ENCODE peak calls at places on chromosomes 1 and 21, in seven cellular contexts. One of them, this sample, is unnamed.

GRCh38 chr1:154493276-154493675 is 8.7 kb upstream of the TDRD10 start:
- DNase-seq in H54: no peak
- DNase-seq in Peyer's patch: peak; percentile 64
- DNase-seq in spleen: peak; percentile 87
- DNase-seq in stomach: no peak
- DNase-seq in lower leg skin: peak; percentile 86
- DNase-seq in heart left ventricle: peak; percentile 75
- DNase-seq in this sample: peak; percentile 10

GRCh38 chr1:206685749-206686485 is 1.2 kb downstream of the MAPKAPK2 start:
- DNase-seq in H54: peak; percentile 56
- DNase-seq in heart left ventricle: peak; percentile 78
- DNase-seq in stomach: peak; percentile 60
- DNase-seq in Peyer's patch: peak; percentile 45
- DNase-seq in spleen: peak; percentile 91
- DNase-seq in lower leg skin: peak; percentile 91
- DNase-seq in this sample: peak; percentile 72

GRCh38 chr1:41662656-41663437 is 178.4 kb upstream of the EDN2 start:
- DNase-seq in spleen: peak; percentile 84
- DNase-seq in stomach: no peak
- DNase-seq in lower leg skin: peak; percentile 92
- DNase-seq in Peyer's patch: no peak
- DNase-seq in H54: peak; percentile 96
- DNase-seq in heart left ventricle: peak; percentile 60
- DNase-seq in this sample: peak; percentile 62

GRCh38 chr1:34478460-34479076 is 276.3 kb upstream of the GJB5 start:
- DNase-seq in stomach: no peak
- DNase-seq in Peyer's patch: no peak
- DNase-seq in heart left ventricle: no peak
- DNase-seq in H54: no peak
- DNase-seq in spleen: no peak
- DNase-seq in lower leg skin: no peak
- DNase-seq in this sample: no peak

GRCh38 chr1:33876970-33877680 is 13.2 kb downstream of the HMGB4 start:
- DNase-seq in heart left ventricle: peak; percentile 41
- DNase-seq in stomach: no peak
- DNase-seq in H54: peak; percentile 16
- DNase-seq in Peyer's patch: no peak
- DNase-seq in spleen: no peak
- DNase-seq in lower leg skin: no peak
- DNase-seq in this sample: no peak

GRCh38 chr1:153985984-153986761 is at the start of gene RAB13:
- DNase-seq in Peyer's patch: no peak
- DNase-seq in stomach: peak; percentile 89
- DNase-seq in H54: peak; percentile 77
- DNase-seq in spleen: peak; percentile 88
- DNase-seq in heart left ventricle: peak; percentile 85
- DNase-seq in lower leg skin: peak; percentile 97
- DNase-seq in this sample: peak; percentile 91

GRCh38 chr1:198701766-198702539 is 63.1 kb downstream of the PTPRC start:
- DNase-seq in stomach: no peak
- DNase-seq in heart left ventricle: no peak
- DNase-seq in Peyer's patch: no peak
- DNase-seq in H54: no peak
- DNase-seq in lower leg skin: no peak
- DNase-seq in spleen: no peak
- DNase-seq in this sample: no peak

GRCh38 chr21:42227909-42228708 is 9.2 kb downstream of the ABCG1 start:
- DNase-seq in H54: peak; percentile 98
- DNase-seq in spleen: peak; percentile 97
- DNase-seq in stomach: peak; percentile 86
- DNase-seq in lower leg skin: peak; percentile 98
- DNase-seq in Peyer's patch: peak; percentile 93
- DNase-seq in heart left ventricle: peak; percentile 96
- DNase-seq in this sample: peak; percentile 59

GRCh38 chr1:34970220-34970735 is 14.9 kb downstream of the TMEM35B start:
- DNase-seq in lower leg skin: no peak
- DNase-seq in spleen: no peak
- DNase-seq in heart left ventricle: no peak
- DNase-seq in H54: no peak
- DNase-seq in stomach: no peak
- DNase-seq in Peyer's patch: no peak
- DNase-seq in this sample: no peak

GRCh38 chr1:199719156-199719842 is 308.2 kb upstream of the NR5A2 start:
- DNase-seq in heart left ventricle: no peak
- DNase-seq in spleen: no peak
- DNase-seq in Peyer's patch: no peak
- DNase-seq in H54: no peak
- DNase-seq in stomach: no peak
- DNase-seq in lower leg skin: no peak
- DNase-seq in this sample: no peak

GRCh38 chr21:42314616-42315295 is 453 bp downstream of the TFF3 start:
- DNase-seq in stomach: no peak
- DNase-seq in heart left ventricle: no peak
- DNase-seq in H54: no peak
- DNase-seq in Peyer's patch: no peak
- DNase-seq in spleen: no peak
- DNase-seq in lower leg skin: peak; percentile 46
- DNase-seq in this sample: no peak

GRCh38 chr1:110153407-110153950 is 3.2 kb downstream of the SLC6A17 start:
- DNase-seq in Peyer's patch: no peak
- DNase-seq in H54: no peak
- DNase-seq in heart left ventricle: no peak
- DNase-seq in stomach: no peak
- DNase-seq in spleen: peak; percentile 1
- DNase-seq in lower leg skin: no peak
- DNase-seq in this sample: no peak

GRCh38 chr1:77824083-77824482 is 44.6 kb downstream of the MIGA1 start:
- DNase-seq in spleen: no peak
- DNase-seq in Peyer's patch: no peak
- DNase-seq in H54: no peak
- DNase-seq in heart left ventricle: no peak
- DNase-seq in stomach: no peak
- DNase-seq in lower leg skin: no peak
- DNase-seq in this sample: peak; percentile 31

GRCh38 chr1:162145280-162145965 is 75.9 kb downstream of the NOS1AP start:
- DNase-seq in stomach: no peak
- DNase-seq in heart left ventricle: no peak
- DNase-seq in H54: no peak
- DNase-seq in lower leg skin: no peak
- DNase-seq in Peyer's patch: no peak
- DNase-seq in spleen: no peak
- DNase-seq in this sample: no peak

GRCh38 chr1:61316493-61316892 is 234.1 kb downstream of the NFIA start:
- DNase-seq in spleen: no peak
- DNase-seq in heart left ventricle: no peak
- DNase-seq in H54: no peak
- DNase-seq in lower leg skin: no peak
- DNase-seq in Peyer's patch: no peak
- DNase-seq in stomach: no peak
- DNase-seq in this sample: no peak

GRCh38 chr1:8318436-8318835 is 522 bp downstream of the SLC45A1 start:
- DNase-seq in Peyer's patch: no peak
- DNase-seq in H54: no peak
- DNase-seq in lower leg skin: no peak
- DNase-seq in stomach: no peak
- DNase-seq in heart left ventricle: no peak
- DNase-seq in spleen: no peak
- DNase-seq in this sample: no peak

GRCh38 chr1:207847116-207847515 is 63.8 kb downstream of the CD34 start:
- DNase-seq in lower leg skin: no peak
- DNase-seq in spleen: no peak
- DNase-seq in Peyer's patch: no peak
- DNase-seq in heart left ventricle: no peak
- DNase-seq in stomach: no peak
- DNase-seq in H54: no peak
- DNase-seq in this sample: no peak

GRCh38 chr1:157739229-157739901 is 37.6 kb downstream of the FCRL2 start:
- DNase-seq in heart left ventricle: no peak
- DNase-seq in Peyer's patch: no peak
- DNase-seq in spleen: no peak
- DNase-seq in lower leg skin: no peak
- DNase-seq in H54: no peak
- DNase-seq in stomach: no peak
- DNase-seq in this sample: no peak

GRCh38 chr1:19260211-19261138 is 8.9 kb downstream of the MRTO4 start:
- DNase-seq in lower leg skin: no peak
- DNase-seq in heart left ventricle: no peak
- DNase-seq in H54: peak; percentile 57
- DNase-seq in Peyer's patch: no peak
- DNase-seq in spleen: no peak
- DNase-seq in stomach: peak; percentile 32
- DNase-seq in this sample: no peak

GRCh38 chr1:19258353-19258752 is 6.7 kb downstream of the MRTO4 start:
- DNase-seq in stomach: no peak
- DNase-seq in lower leg skin: no peak
- DNase-seq in spleen: no peak
- DNase-seq in H54: no peak
- DNase-seq in heart left ventricle: no peak
- DNase-seq in Peyer's patch: no peak
- DNase-seq in this sample: no peak

GRCh38 chr1:19262728-19263127 is 11.1 kb downstream of the MRTO4 start:
- DNase-seq in stomach: no peak
- DNase-seq in Peyer's patch: no peak
- DNase-seq in lower leg skin: no peak
- DNase-seq in spleen: no peak
- DNase-seq in H54: no peak
- DNase-seq in heart left ventricle: no peak
- DNase-seq in this sample: no peak

GRCh38 chr1:19257178-19257914 is 5.7 kb downstream of the MRTO4 start:
- DNase-seq in spleen: no peak
- DNase-seq in lower leg skin: no peak
- DNase-seq in Peyer's patch: no peak
- DNase-seq in H54: no peak
- DNase-seq in heart left ventricle: peak; percentile 56
- DNase-seq in stomach: no peak
- DNase-seq in this sample: no peak

DNA sequence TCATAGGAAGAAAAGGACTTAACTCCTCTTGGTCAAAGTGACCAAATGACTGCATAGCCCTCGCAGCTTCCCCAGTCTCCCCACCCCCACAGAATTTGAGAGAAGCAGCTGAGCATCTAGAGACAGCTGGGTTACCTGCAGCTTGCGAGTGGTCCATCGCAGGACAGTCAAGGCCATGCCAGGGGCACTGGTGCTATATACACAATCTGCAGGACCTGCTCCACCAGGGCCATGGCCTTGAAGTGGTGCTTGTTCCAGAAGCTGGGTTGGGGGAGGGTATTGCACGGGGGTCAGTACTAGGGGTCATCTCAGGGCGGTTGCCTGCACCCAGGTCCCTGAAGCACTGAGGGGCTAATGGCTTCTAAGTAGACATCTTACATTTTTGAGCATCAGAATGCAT is 10.4 kb downstream of the MRTO4 start:
- DNase-seq in H54: no peak
- DNase-seq in heart left ventricle: no peak
- DNase-seq in lower leg skin: no peak
- DNase-seq in stomach: no peak
- DNase-seq in Peyer's patch: no peak
- DNase-seq in spleen: no peak
- DNase-seq in this sample: no peak
- TF ChIP-seq POLR2A in H54: no peak
- TF ChIP-seq POLR2A in heart left ventricle: no peak
- TF ChIP-seq POLR2A in lower leg skin: no peak
- TF ChIP-seq POLR2A in stomach: no peak
- TF ChIP-seq POLR2A in Peyer's patch: no peak
- TF ChIP-seq POLR2A in spleen: no peak
- TF ChIP-seq POLR2A in this sample: no peak

DNA sequence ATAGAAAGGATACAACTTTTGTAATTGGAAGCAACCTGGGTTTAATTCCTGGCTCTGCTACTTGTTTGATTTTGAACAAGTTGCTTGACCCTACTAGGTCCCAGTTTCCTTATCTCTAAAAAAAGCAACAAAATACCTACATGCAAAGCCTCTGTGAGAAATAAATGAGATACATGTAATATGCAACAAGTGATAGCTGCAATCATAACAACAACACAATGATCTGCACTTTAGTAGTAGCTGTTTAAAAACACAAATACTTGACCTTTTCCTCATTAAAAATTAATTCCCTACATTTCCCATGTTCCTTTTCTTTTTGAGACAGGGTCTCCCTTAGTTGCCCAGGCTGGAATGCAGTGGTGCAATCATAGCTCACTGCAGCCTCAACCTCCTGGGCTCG is 40.0 kb downstream of the FRRS1 start:
- DNase-seq in spleen: no peak
- DNase-seq in H54: no peak
- DNase-seq in heart left ventricle: no peak
- DNase-seq in stomach: no peak
- DNase-seq in lower leg skin: no peak
- DNase-seq in Peyer's patch: no peak
- DNase-seq in this sample: no peak
- TF ChIP-seq POLR2A in spleen: no peak
- TF ChIP-seq POLR2A in H54: no peak
- TF ChIP-seq POLR2A in heart left ventricle: no peak
- TF ChIP-seq POLR2A in stomach: no peak
- TF ChIP-seq POLR2A in lower leg skin: no peak
- TF ChIP-seq POLR2A in Peyer's patch: no peak
- TF ChIP-seq POLR2A in this sample: no peak

DNA sequence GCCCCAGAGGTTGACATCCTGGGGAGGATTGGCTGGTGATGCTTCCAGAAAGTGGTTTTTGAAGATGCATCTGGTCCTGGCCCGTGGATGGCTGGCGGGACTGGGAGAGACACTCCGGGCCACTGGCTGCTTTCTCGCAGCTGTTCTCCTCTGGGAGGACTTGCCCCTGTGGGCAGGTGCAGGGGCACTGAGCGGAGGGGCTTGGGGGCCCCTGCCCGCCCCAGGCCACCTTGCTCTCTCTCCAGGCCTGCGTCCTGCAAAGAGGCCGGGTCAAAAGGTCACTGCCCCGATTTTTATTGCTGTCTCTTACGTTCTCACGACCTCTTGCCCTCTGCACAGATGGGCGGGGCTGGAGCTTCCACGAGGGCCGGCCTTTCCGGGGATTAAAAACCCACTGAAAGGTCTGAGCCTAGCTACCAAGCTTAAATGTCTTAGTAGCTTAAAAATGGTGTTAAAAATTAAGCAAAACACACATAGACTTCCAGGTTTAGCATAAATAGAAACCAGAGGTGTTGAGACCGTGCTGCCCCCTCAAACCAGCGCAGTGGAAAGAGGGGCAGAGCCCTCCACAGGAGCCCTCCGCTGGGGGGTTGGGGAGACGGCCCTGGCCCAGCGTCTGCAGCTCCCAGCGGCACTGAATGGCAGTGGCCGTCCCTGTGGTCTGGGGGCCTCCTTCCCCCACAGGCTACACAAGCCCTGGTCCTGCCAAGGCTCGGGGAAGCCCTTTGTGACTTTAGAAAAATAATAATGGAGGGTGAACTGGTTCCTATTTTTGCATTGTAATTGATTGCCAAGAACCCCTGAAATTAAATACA is 43.9 kb downstream of the SKI start:
- DNase-seq in lower leg skin: no peak
- DNase-seq in spleen: no peak
- DNase-seq in Peyer's patch: no peak
- DNase-seq in heart left ventricle: peak; percentile 44
- DNase-seq in stomach: no peak
- DNase-seq in H54: no peak
- DNase-seq in this sample: no peak
- TF ChIP-seq POLR2A in lower leg skin: no peak
- TF ChIP-seq POLR2A in spleen: no peak
- TF ChIP-seq POLR2A in Peyer's patch: no peak
- TF ChIP-seq POLR2A in heart left ventricle: no peak
- TF ChIP-seq POLR2A in stomach: no peak
- TF ChIP-seq POLR2A in H54: no peak
- TF ChIP-seq POLR2A in this sample: no peak

GRCh38 chr1:22123071-22123390 is 19.9 kb downstream of the WNT4 start:
- DNase-seq in H54: no peak
- DNase-seq in Peyer's patch: no peak
- DNase-seq in heart left ventricle: peak; percentile 16
- DNase-seq in spleen: peak; percentile 33
- DNase-seq in lower leg skin: no peak
- DNase-seq in stomach: no peak
- DNase-seq in this sample: no peak
- TF ChIP-seq POLR2A in H54: no peak
- TF ChIP-seq POLR2A in Peyer's patch: no peak
- TF ChIP-seq POLR2A in heart left ventricle: no peak
- TF ChIP-seq POLR2A in spleen: no peak
- TF ChIP-seq POLR2A in lower leg skin: no peak
- TF ChIP-seq POLR2A in stomach: no peak
- TF ChIP-seq POLR2A in this sample: no peak